ENCODE peak calls at places on chromosome 5, in nine cellular contexts. H is ovary, I is thyroid gland, V is lower leg skin, N is IMR-90, Q is breast epithelium, P is gastrocnemius medialis, J is body of pancreas, A is HepG2. K is an unnamed sample.

GRCh38 chr5:15719784-15720183 is 219.8 kb downstream of the FBXL7 start:
- DNase-seq in H (no peak), I (no peak), V (no peak), N (no peak), Q (no peak), P (no peak), J (no peak), A (no peak), K (no peak)

GRCh38 chr5:45454114-45454513 is 242.1 kb downstream of the HCN1 start:
- DNase-seq in H (no peak), I (peak; percentile 30), V (no peak), N (peak; percentile 20), Q (no peak), P (peak; percentile 32), J (no peak), A (no peak), K (no peak)

GRCh38 chr5:146041180-146041789 is 64.1 kb downstream of the PLAC8L1 start:
- DNase-seq in H (no peak), I (no peak), V (no peak), N (no peak), Q (no peak), P (no peak), J (no peak), A (no peak), K (peak; percentile 57)

GRCh38 chr5:155633338-155633957 is 619.9 kb downstream of the KIF4B start:
- DNase-seq in H (no peak), I (no peak), V (no peak), N (no peak), Q (no peak), P (no peak), J (no peak), A (no peak), K (no peak)

GRCh38 chr5:103774736-103775135 is 212.1 kb upstream of the NUDT12 start:
- DNase-seq in H (no peak), I (no peak), V (no peak), N (peak; percentile 5), Q (no peak), P (no peak), J (no peak), A (no peak), K (no peak)

GRCh38 chr5:42143361-42143760 is 218.3 kb downstream of the FBXO4 start:
- DNase-seq in H (no peak), I (no peak), V (no peak), N (no peak), Q (no peak), P (no peak), J (no peak), A (no peak), K (no peak)

GRCh38 chr5:88236866-88237642 is 31.6 kb downstream of the TMEM161B start:
- DNase-seq in H (no peak), I (no peak), V (no peak), N (peak; percentile 58), Q (no peak), P (no peak), J (no peak), A (no peak), K (no peak)

GRCh38 chr5:139488269-139488668 is 5.7 kb upstream of the STING1 start:
- DNase-seq in H (no peak), I (peak; percentile 8), V (no peak), N (no peak), Q (no peak), P (peak; percentile 35), J (no peak), A (no peak), K (no peak)

GRCh38 chr5:132439521-132440206 is 50.9 kb downstream of the IRF1 start:
- DNase-seq in H (peak; percentile 87), I (no peak), V (peak; percentile 94), N (peak; percentile 97), Q (peak; percentile 62), P (peak; percentile 84), J (no peak), A (no peak), K (no peak)

GRCh38 chr5:133317558-133317957 is 265.7 kb downstream of the HSPA4 start:
- DNase-seq in H (no peak), I (no peak), V (no peak), N (no peak), Q (no peak), P (no peak), J (no peak), A (no peak), K (no peak)

GRCh38 chr5:74167206-74167929 is 473.2 kb downstream of the ENC1 start:
- DNase-seq in H (no peak), I (no peak), V (peak; percentile 28), N (peak; percentile 92), Q (no peak), P (no peak), J (no peak), A (no peak), K (no peak)

GRCh38 chr5:23330726-23331125 is 176.7 kb upstream of the PRDM9 start:
- DNase-seq in H (no peak), I (no peak), V (no peak), N (no peak), Q (no peak), P (no peak), J (no peak), A (no peak), K (no peak)

GRCh38 chr5:160333726-160334125 is 21.4 kb upstream of the CCNJL start:
- DNase-seq in H (no peak), I (no peak), V (peak; percentile 49), N (peak; percentile 63), Q (no peak), P (no peak), J (no peak), A (no peak), K (no peak)

DNA sequence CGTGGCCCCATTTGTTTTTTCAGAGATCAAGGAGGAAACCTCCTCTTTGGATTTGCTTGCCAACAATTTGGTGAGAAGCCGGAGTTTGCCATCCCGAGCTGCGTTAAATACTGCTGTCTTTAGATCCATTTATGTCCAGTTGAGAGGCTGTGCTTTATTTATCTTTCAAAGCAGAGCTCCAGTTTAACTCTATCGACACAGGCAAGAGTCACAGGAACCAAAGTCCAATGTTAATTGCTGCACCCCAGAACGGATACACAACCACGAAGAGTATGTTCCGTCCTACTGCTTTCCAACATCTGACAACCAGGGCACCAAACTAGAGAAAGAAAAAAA is 1.2 kb downstream of the FEM1C start:
- DNase-seq in H (no peak), I (peak; percentile 10), V (no peak), N (no peak), Q (no peak), P (no peak), J (no peak), A (peak; percentile 79), K (peak; percentile 63)
- TF ChIP-seq POLR2A in H (no peak), I (no peak), V (no peak), N (no peak), Q (no peak), P (no peak), J (no peak), A (no peak), K (no peak)

GRCh38 chr5:177483994-177484901 is 10.8 kb upstream of the DBN1 start:
- DNase-seq in H (no peak), I (no peak), V (no peak), N (no peak), Q (no peak), P (no peak), J (no peak), A (no peak), K (no peak)

GRCh38 chr5:177479774-177480173 is 6.3 kb upstream of the DBN1 start:
- DNase-seq in H (peak; percentile 62), I (no peak), V (no peak), N (peak; percentile 71), Q (no peak), P (no peak), J (no peak), A (no peak), K (no peak)

GRCh38 chr5:177484902-177485549 is 11.6 kb upstream of the DBN1 start:
- DNase-seq in H (no peak), I (no peak), V (no peak), N (no peak), Q (no peak), P (no peak), J (no peak), A (no peak), K (no peak)

GRCh38 chr5:177483042-177483441 is 9.6 kb upstream of the DBN1 start:
- DNase-seq in H (no peak), I (no peak), V (no peak), N (no peak), Q (no peak), P (no peak), J (no peak), A (no peak), K (no peak)

DNA sequence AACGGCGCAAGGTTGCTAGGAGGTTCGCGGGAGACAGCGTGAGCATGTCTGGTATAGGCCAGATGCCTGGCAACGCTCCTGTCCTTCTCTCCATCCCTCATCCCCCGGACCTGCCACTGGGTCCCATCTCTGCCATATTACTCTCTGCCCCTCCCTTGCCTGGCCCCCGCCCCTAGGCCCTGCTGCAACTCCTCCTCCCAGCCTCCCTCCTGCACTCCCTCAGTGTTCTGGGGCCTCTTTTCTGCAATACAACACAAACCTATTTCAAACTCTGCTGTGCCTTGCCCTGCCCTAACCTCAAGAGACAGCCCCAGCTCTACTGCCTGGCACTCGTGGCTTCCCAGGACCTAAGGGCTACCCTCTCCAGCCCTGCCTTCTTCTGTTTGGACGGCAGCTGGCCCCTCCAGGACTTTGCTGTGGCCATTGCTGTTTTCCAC is 8.9 kb upstream of the DBN1 start:
- DNase-seq in H (no peak), I (no peak), V (no peak), N (no peak), Q (no peak), P (no peak), J (no peak), A (no peak), K (no peak)
- TF ChIP-seq POLR2A in H (no peak), I (no peak), V (no peak), N (peak; percentile 41), Q (no peak), P (no peak), J (no peak), A (no peak), K (no peak)

GRCh38 chr5:114363837-114364236 is 2.0 kb downstream of the KCNN2 start:
- DNase-seq in H (no peak), I (no peak), V (no peak), N (no peak), Q (no peak), P (no peak), J (no peak), A (no peak), K (no peak)
- TF ChIP-seq POLR2A in H (no peak), I (no peak), V (no peak), N (no peak), Q (no peak), P (no peak), J (no peak), A (no peak), K (no peak)

DNA sequence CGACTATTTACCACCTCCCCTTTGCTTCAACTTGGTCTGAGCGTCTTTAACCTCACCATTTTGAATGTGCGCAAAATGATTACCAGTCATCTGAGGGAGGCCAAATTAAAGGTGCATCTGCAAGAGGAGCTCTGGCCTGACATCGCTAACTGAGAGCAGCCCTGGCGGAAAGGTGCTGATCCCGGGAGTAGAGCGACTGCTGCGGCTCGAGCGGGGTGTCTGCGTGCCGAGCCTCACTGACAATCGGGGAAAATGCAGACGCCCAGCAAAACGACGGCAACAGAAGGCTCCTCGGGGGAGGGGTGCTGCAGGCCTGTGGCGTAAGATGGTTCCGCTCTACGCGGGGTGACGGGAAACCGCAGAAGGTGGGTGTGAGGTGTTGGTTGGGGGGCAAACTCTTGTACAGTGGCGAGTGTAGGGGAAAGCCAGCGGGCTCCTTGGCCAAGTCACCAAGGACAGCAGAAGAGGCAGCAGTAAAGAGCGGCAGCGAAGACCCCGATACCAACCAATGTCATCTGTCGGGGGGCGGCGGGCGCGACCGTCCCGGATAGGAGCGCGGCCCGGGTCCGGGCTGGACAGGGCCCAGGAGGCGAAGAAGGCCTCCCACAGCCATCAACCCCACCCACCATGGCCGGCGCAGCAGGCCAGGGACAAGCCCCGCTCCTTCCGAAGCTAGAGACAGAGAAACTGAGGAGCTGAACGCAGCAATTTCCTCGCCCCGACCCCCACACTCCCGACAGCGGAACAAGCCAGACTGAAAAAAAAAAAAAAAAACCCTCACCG is 522 bp downstream of the PJA2 start:
- DNase-seq in H (peak; percentile 73), I (peak; percentile 76), V (peak; percentile 93), N (peak; percentile 80), Q (peak; percentile 63), P (peak; percentile 64), J (peak; percentile 64), A (peak; percentile 49), K (peak; percentile 88)
- TF ChIP-seq POLR2A in H (no peak), I (no peak), V (no peak), N (peak; percentile 73), Q (no peak), P (no peak), J (no peak), A (peak; percentile 43), K (peak; percentile 64)